ENCODE peak calls at places on chromosomes 2 and 18, in nine cellular contexts. One of them, this sample, is unnamed.

GRCh38 chr2:170013802-170014551 is 164.0 kb upstream of the MYO3B start:
- DNase-seq in MM.1S: no peak
- DNase-seq in HCT116: no peak
- DNase-seq in PC-3: no peak
- DNase-seq in neural progenitor cell: peak; percentile 46
- DNase-seq in hepatocyte: peak; percentile 15
- DNase-seq in GM23338: peak; percentile 36
- DNase-seq in OCI-LY7: no peak
- DNase-seq in SK-N-SH: peak; percentile 68
- DNase-seq in this sample: no peak

GRCh38 chr2:189865836-189866235 is 81.6 kb downstream of the PMS1 start:
- DNase-seq in MM.1S: no peak
- DNase-seq in HCT116: no peak
- DNase-seq in PC-3: no peak
- DNase-seq in neural progenitor cell: no peak
- DNase-seq in hepatocyte: no peak
- DNase-seq in GM23338: no peak
- DNase-seq in OCI-LY7: peak; percentile 10
- DNase-seq in SK-N-SH: no peak
- DNase-seq in this sample: peak; percentile 8

GRCh38 chr18:79526468-79527460 is 131.0 kb downstream of the NFATC1 start:
- DNase-seq in MM.1S: no peak
- DNase-seq in HCT116: no peak
- DNase-seq in PC-3: no peak
- DNase-seq in neural progenitor cell: no peak
- DNase-seq in hepatocyte: no peak
- DNase-seq in GM23338: no peak
- DNase-seq in OCI-LY7: peak; percentile 54
- DNase-seq in SK-N-SH: no peak
- DNase-seq in this sample: no peak

GRCh38 chr18:34639662-34640061 is 70.4 kb upstream of the DTNA start:
- DNase-seq in MM.1S: no peak
- DNase-seq in HCT116: no peak
- DNase-seq in PC-3: no peak
- DNase-seq in neural progenitor cell: no peak
- DNase-seq in hepatocyte: no peak
- DNase-seq in GM23338: no peak
- DNase-seq in OCI-LY7: no peak
- DNase-seq in SK-N-SH: no peak
- DNase-seq in this sample: peak; percentile 17

GRCh38 chr2:177334940-177335543 is 57.5 kb upstream of the AGPS start:
- DNase-seq in MM.1S: peak; percentile 41
- DNase-seq in HCT116: peak; percentile 33
- DNase-seq in PC-3: peak; percentile 71
- DNase-seq in neural progenitor cell: peak; percentile 62
- DNase-seq in hepatocyte: peak; percentile 71
- DNase-seq in GM23338: peak; percentile 82
- DNase-seq in OCI-LY7: peak; percentile 69
- DNase-seq in SK-N-SH: peak; percentile 34
- DNase-seq in this sample: peak; percentile 75

GRCh38 chr2:153405196-153405595 is 73.4 kb downstream of the RPRM start:
- DNase-seq in MM.1S: no peak
- DNase-seq in HCT116: no peak
- DNase-seq in PC-3: no peak
- DNase-seq in neural progenitor cell: peak; percentile 41
- DNase-seq in hepatocyte: no peak
- DNase-seq in GM23338: no peak
- DNase-seq in OCI-LY7: no peak
- DNase-seq in SK-N-SH: no peak
- DNase-seq in this sample: no peak

GRCh38 chr2:129458006-129458405 is 521.5 kb upstream of the RAB6C start:
- DNase-seq in MM.1S: no peak
- DNase-seq in HCT116: no peak
- DNase-seq in PC-3: no peak
- DNase-seq in neural progenitor cell: no peak
- DNase-seq in hepatocyte: no peak
- DNase-seq in GM23338: no peak
- DNase-seq in OCI-LY7: no peak
- DNase-seq in SK-N-SH: no peak
- DNase-seq in this sample: no peak

GRCh38 chr2:21424375-21424774 is 300.6 kb downstream of the TDRD15 start:
- DNase-seq in MM.1S: no peak
- DNase-seq in HCT116: no peak
- DNase-seq in PC-3: no peak
- DNase-seq in neural progenitor cell: no peak
- DNase-seq in hepatocyte: no peak
- DNase-seq in GM23338: no peak
- DNase-seq in OCI-LY7: no peak
- DNase-seq in SK-N-SH: no peak
- DNase-seq in this sample: no peak

GRCh38 chr2:121860033-121860810 is 104.8 kb downstream of the TSN start:
- DNase-seq in MM.1S: no peak
- DNase-seq in HCT116: no peak
- DNase-seq in PC-3: peak; percentile 77
- DNase-seq in neural progenitor cell: no peak
- DNase-seq in hepatocyte: peak; percentile 31
- DNase-seq in GM23338: no peak
- DNase-seq in OCI-LY7: no peak
- DNase-seq in SK-N-SH: no peak
- DNase-seq in this sample: peak; percentile 98

DNA sequence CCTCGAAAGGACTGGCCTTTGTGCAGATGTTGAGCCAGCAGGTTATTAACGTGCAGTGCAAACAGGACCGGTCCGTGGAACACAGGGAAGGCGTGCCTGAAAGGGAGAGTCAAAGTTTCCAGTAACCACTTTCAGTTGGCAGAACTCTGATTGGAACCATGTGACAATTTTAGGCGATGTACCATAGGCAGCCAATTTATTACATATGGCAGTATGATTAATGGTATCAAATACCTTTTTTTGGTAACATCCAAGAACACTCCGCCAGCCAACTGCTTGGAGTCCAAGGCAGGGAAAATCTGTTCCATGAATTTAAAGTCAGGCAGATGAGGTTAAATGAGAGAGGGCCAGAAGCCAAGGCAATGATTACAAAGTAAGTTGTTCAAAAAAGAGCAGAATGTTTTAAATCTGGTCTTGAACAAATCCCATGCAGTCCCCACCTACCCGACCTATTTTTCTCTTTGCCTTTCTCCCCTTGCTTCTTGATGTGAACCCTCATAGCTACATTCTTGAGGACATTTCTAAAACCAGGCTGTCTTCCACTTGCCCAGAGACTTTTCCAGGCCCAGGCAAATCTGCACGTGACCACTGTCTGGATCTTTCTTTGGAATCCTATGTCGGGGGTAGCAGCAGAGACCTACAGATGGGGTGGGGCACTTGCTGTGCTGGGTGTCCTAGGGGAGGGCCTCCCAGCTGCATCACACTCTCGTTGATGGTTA is 351.7 kb downstream of the HRH4 start:
- DNase-seq in MM.1S: no peak
- DNase-seq in HCT116: no peak
- DNase-seq in PC-3: no peak
- DNase-seq in neural progenitor cell: no peak
- DNase-seq in hepatocyte: peak; percentile 10
- DNase-seq in GM23338: no peak
- DNase-seq in OCI-LY7: no peak
- DNase-seq in SK-N-SH: no peak
- DNase-seq in this sample: no peak
- TF ChIP-seq EZH2phosphoT487 in MM.1S: no peak
- TF ChIP-seq EZH2phosphoT487 in HCT116: no peak
- TF ChIP-seq EZH2phosphoT487 in PC-3: no peak
- TF ChIP-seq EZH2phosphoT487 in neural progenitor cell: no peak
- TF ChIP-seq EZH2phosphoT487 in hepatocyte: no peak
- TF ChIP-seq EZH2phosphoT487 in GM23338: no peak
- TF ChIP-seq EZH2phosphoT487 in OCI-LY7: no peak
- TF ChIP-seq EZH2phosphoT487 in SK-N-SH: no peak
- TF ChIP-seq EZH2phosphoT487 in this sample: no peak

DNA sequence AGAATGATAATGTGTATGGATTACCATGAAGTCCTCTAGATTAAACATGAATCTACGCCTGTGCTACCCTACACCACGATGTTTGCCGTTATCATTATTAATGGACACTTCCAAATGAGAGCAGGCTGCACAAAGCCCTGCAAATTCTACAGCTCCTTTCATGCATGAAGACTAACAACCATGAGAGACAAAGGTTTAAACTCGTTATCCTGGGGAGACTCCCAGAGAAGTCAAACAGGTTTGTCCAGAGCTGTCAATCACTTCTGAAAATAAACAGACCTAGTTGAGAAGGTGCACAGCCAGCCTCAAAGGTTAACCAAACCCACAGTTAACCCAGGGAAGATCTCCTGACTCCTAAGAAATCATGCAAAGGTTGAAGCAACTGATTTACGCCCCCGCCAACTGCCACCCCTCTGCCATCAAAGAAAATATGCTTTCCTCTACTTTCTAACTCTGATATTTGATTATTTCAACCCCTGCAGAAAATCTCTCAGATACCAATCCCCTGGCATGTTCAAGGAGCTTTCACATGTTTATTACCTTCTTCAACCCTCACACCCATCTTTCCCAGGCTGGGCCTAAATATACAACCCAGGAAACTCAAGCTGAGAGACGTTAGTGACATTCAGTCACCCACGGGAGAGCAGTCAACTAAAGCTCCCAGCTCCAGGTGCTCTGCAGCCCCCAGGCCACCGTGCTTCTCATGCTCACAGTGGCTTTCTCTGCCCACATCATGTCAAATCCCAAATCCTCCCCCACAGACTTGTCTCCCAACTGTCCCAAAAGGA is 35.9 kb downstream of the MYO5B start:
- DNase-seq in MM.1S: no peak
- DNase-seq in HCT116: no peak
- DNase-seq in PC-3: peak; percentile 79
- DNase-seq in neural progenitor cell: peak; percentile 55
- DNase-seq in hepatocyte: peak; percentile 67
- DNase-seq in GM23338: no peak
- DNase-seq in OCI-LY7: no peak
- DNase-seq in SK-N-SH: no peak
- DNase-seq in this sample: no peak
- TF ChIP-seq EZH2phosphoT487 in MM.1S: no peak
- TF ChIP-seq EZH2phosphoT487 in HCT116: no peak
- TF ChIP-seq EZH2phosphoT487 in PC-3: no peak
- TF ChIP-seq EZH2phosphoT487 in neural progenitor cell: no peak
- TF ChIP-seq EZH2phosphoT487 in hepatocyte: no peak
- TF ChIP-seq EZH2phosphoT487 in GM23338: no peak
- TF ChIP-seq EZH2phosphoT487 in OCI-LY7: no peak
- TF ChIP-seq EZH2phosphoT487 in SK-N-SH: no peak
- TF ChIP-seq EZH2phosphoT487 in this sample: no peak

DNA sequence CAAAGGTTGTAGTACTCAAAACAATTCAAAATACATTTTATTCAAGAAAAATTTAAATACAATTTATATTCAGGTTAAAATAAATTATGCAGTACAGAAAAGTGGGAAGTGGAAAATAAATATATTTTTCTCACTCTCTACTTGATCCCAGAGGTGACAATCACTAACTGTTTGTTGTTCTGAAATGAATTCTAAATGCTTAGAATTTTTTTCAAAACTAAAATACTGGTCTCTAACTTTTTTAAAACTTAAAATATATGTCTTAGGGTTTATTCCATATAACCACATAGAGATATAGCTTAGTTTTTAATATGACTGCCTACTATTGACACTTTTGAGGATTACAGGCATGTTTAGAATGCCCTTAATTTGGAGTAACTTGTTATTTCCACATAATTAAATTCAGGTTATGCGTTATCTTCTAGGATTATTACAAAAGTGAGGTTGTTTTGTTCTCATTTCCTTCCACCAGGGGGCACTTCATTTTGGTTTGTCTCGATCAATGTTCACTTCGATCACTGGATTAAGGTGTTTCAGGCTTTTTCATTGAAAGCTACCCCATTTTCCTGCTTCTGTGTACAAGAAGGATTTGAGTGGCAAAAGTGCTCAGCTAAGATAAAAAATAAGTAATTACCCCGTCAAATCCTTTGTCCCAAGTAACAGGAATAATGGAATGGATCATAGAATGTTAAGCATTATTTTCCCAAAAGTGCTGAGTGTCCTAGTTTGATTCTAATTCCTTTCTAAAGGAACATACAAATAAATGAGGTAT is 27.1 kb upstream of the TFPI start:
- DNase-seq in MM.1S: peak; percentile 66
- DNase-seq in HCT116: peak; percentile 76
- DNase-seq in PC-3: peak; percentile 75
- DNase-seq in neural progenitor cell: peak; percentile 71
- DNase-seq in hepatocyte: peak; percentile 60
- DNase-seq in GM23338: peak; percentile 83
- DNase-seq in OCI-LY7: peak; percentile 25
- DNase-seq in SK-N-SH: peak; percentile 8
- DNase-seq in this sample: peak; percentile 58
- TF ChIP-seq EZH2phosphoT487 in MM.1S: no peak
- TF ChIP-seq EZH2phosphoT487 in HCT116: no peak
- TF ChIP-seq EZH2phosphoT487 in PC-3: no peak
- TF ChIP-seq EZH2phosphoT487 in neural progenitor cell: no peak
- TF ChIP-seq EZH2phosphoT487 in hepatocyte: no peak
- TF ChIP-seq EZH2phosphoT487 in GM23338: no peak
- TF ChIP-seq EZH2phosphoT487 in OCI-LY7: no peak
- TF ChIP-seq EZH2phosphoT487 in SK-N-SH: no peak
- TF ChIP-seq EZH2phosphoT487 in this sample: no peak

GRCh38 chr2:41994661-41995060 is 53.2 kb upstream of the PKDCC start:
- DNase-seq in MM.1S: no peak
- DNase-seq in HCT116: no peak
- DNase-seq in PC-3: no peak
- DNase-seq in neural progenitor cell: no peak
- DNase-seq in hepatocyte: no peak
- DNase-seq in GM23338: no peak
- DNase-seq in OCI-LY7: no peak
- DNase-seq in SK-N-SH: no peak
- DNase-seq in this sample: no peak

GRCh38 chr2:41994177-41994576 is 53.6 kb upstream of the PKDCC start:
- DNase-seq in MM.1S: no peak
- DNase-seq in HCT116: no peak
- DNase-seq in PC-3: no peak
- DNase-seq in neural progenitor cell: no peak
- DNase-seq in hepatocyte: no peak
- DNase-seq in GM23338: no peak
- DNase-seq in OCI-LY7: no peak
- DNase-seq in SK-N-SH: no peak
- DNase-seq in this sample: peak; percentile 90

GRCh38 chr2:41992056-41992699 is 55.6 kb upstream of the PKDCC start:
- DNase-seq in MM.1S: no peak
- DNase-seq in HCT116: no peak
- DNase-seq in PC-3: no peak
- DNase-seq in neural progenitor cell: no peak
- DNase-seq in hepatocyte: no peak
- DNase-seq in GM23338: no peak
- DNase-seq in OCI-LY7: no peak
- DNase-seq in SK-N-SH: no peak
- DNase-seq in this sample: no peak

GRCh38 chr2:41993086-41993812 is 54.6 kb upstream of the PKDCC start:
- DNase-seq in MM.1S: no peak
- DNase-seq in HCT116: no peak
- DNase-seq in PC-3: no peak
- DNase-seq in neural progenitor cell: no peak
- DNase-seq in hepatocyte: no peak
- DNase-seq in GM23338: no peak
- DNase-seq in OCI-LY7: no peak
- DNase-seq in SK-N-SH: no peak
- DNase-seq in this sample: no peak

DNA sequence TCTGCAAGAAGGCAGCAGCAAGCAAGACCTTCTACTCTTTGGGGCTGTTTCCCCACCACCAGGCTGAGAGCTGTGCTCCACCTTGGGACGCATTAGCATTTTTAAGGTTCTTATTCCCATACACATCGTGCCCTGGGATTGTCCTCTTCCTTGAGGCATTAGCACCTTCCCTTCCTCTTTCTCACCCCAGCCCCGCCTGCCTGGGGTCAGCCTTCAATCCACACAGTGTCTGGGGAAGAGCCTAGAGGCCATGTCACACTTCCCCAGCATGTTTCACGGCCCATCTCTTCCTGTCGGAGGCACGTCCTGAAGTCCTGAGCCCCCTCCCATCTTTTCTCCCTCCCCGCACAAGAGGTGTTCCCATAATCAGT is 55.1 kb upstream of the PKDCC start:
- DNase-seq in MM.1S: no peak
- DNase-seq in HCT116: no peak
- DNase-seq in PC-3: no peak
- DNase-seq in neural progenitor cell: no peak
- DNase-seq in hepatocyte: no peak
- DNase-seq in GM23338: no peak
- DNase-seq in OCI-LY7: no peak
- DNase-seq in SK-N-SH: no peak
- DNase-seq in this sample: no peak
- TF ChIP-seq EZH2phosphoT487 in MM.1S: no peak
- TF ChIP-seq EZH2phosphoT487 in HCT116: no peak
- TF ChIP-seq EZH2phosphoT487 in PC-3: no peak
- TF ChIP-seq EZH2phosphoT487 in neural progenitor cell: no peak
- TF ChIP-seq EZH2phosphoT487 in hepatocyte: no peak
- TF ChIP-seq EZH2phosphoT487 in GM23338: no peak
- TF ChIP-seq EZH2phosphoT487 in OCI-LY7: no peak
- TF ChIP-seq EZH2phosphoT487 in SK-N-SH: no peak
- TF ChIP-seq EZH2phosphoT487 in this sample: no peak